ENCODE peak calls at places on chromosome 15, in five cellular contexts. E is IMR-90, L is hepatocyte, G is endodermal cell, H is left lung. X is an unnamed sample.

GRCh38 chr15:80803580-80804525 is 24.7 kb downstream of the CEMIP start:
- DNase-seq in H (no peak), L (no peak), G (no peak), E (no peak), X (no peak)

GRCh38 chr15:31554261-31554660 is 227.6 kb downstream of the KLF13 start:
- DNase-seq in G (no peak), E (peak), L (no peak), H (peak), X (peak)

GRCh38 chr15:97319316-97319715 is 641.2 kb upstream of the ARRDC4 start:
- DNase-seq in L (peak), G (no peak), H (no peak), E (no peak), X (no peak)

GRCh38 chr15:84981711-84982300 is at the start of gene PDE8A:
- DNase-seq in G (peak), E (peak), H (peak), L (peak), X (peak)

GRCh38 chr15:56295433-56295832 is 51.8 kb upstream of the RFX7 start:
- DNase-seq in H (no peak), L (no peak), E (no peak), G (no peak), X (no peak)

GRCh38 chr15:82624008-82624407 is 23.2 kb downstream of the CPEB1 start:
- DNase-seq in E (no peak), H (no peak), G (no peak), L (no peak), X (no peak)

GRCh38 chr15:66941791-66942190 is 123.6 kb upstream of the SMAD3 start:
- DNase-seq in H (no peak), E (no peak), L (no peak), G (peak), X (no peak)

GRCh38 chr15:31080618-31081017 is 20.9 kb downstream of the TRPM1 start:
- DNase-seq in L (peak), E (no peak), G (peak), H (peak), X (no peak)

GRCh38 chr15:38524156-38524555 is 40.5 kb downstream of the RASGRP1 start:
- DNase-seq in G (no peak), L (no peak), H (no peak), E (peak), X (no peak)

GRCh38 chr15:69730281-69731235 is 277.9 kb downstream of the RPLP1 start:
- DNase-seq in H (no peak), G (no peak), L (no peak), E (no peak), X (no peak)

GRCh38 chr15:88993662-88994061 is 80.5 kb upstream of the MFGE8 start:
- DNase-seq in H (no peak), L (no peak), E (no peak), G (no peak), X (no peak)

DNA sequence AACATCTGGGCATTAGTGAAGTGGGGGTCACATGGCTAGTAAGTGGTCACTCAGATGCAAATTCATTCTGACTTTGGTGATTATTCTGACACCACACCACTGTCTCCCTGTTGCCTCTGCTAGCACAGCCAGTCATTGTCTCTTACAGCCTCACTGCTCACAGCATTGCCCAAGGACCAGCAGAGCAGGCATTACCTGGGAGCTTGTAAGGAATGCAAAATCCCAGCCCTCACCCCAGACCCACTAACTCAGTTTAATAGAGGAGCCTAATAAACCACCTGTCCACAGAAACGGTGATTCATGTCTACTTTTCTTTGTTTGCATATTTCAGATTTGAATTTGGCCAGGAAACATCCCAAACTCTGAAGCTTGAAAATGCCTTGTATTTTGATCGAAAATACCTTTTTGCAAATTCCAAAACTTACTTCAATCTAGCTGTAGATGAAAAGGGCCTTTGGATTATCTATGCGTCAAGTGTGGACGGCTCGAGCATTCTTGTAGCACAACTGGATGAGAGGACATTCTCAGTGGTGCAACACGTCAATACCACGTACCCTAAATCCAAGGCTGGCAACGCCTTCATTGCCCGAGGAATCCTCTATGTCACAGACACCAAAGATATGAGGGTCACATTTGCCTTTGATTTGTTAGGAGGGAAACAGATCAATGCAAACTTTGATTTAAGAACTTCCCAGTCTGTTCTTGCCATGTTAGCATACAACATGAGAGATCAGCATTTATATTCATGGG is 62.7 kb downstream of the GLDN start:
- DNase-seq in L (no peak), G (peak), E (no peak), H (no peak), X (no peak)
- H3K4me3 ChIP-seq in L (no peak), G (no peak), E (no peak), H (no peak), X (no peak)

GRCh38 chr15:53985562-53985961 is 7.3 kb downstream of the UNC13C start:
- DNase-seq in L (no peak), H (no peak), E (no peak), G (no peak), X (no peak)

GRCh38 chr15:53978248-53978906 is at the start of gene UNC13C:
- DNase-seq in L (peak), G (peak), E (no peak), H (peak), X (no peak)

GRCh38 chr15:53979051-53979788 is 979 bp downstream of the UNC13C start:
- DNase-seq in E (no peak), G (no peak), L (no peak), H (no peak), X (no peak)

GRCh38 chr15:53982281-53982680 is 4.0 kb downstream of the UNC13C start:
- DNase-seq in G (no peak), E (no peak), L (no peak), H (no peak), X (no peak)

GRCh38 chr15:53982876-53983275 is 4.6 kb downstream of the UNC13C start:
- DNase-seq in E (no peak), L (no peak), G (no peak), H (no peak), X (no peak)
- H3K4me3 ChIP-seq in E (no peak), L (no peak), G (no peak), H (no peak), X (no peak)

DNA sequence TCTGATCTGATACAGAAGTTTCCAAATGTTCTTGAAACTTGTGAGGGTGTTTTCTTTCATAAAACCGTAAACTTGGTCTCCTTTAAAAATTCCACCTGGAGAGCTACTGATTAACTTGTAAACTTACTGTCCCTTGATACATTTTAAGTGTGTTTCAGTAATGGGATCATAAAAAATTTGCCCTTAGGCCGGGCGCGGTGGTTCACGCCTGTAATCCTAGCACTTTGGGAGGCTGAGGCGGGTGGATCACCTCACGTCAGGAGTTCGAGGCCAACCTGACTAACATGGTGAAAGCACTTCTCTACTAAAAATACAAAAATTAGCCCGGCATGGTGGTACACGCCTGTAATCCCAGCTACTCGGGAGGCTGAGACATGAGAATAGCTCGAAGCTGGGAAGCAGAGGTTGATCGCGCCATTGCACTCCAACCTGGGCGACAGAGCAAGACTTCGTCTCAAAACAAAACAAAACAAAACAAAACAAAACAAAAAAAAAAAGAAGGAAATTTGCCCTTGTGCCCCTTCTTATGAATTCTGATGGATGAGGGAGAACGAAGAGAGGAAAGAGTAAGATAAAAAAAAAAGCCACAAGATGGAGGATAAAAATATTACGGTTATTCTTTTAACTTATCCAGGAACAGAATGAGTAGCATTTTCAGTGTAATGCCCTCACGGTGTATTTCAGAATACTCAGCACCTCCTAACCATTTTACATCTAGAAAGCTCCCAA is 32.1 kb upstream of the AP4E1 start:
- DNase-seq in E (no peak), L (no peak), G (no peak), H (no peak), X (no peak)
- H3K4me3 ChIP-seq in E (peak), L (peak), G (no peak), H (peak), X (peak)

GRCh38 chr15:98433856-98434255 is 214.5 kb upstream of the IGF1R start:
- DNase-seq in H (no peak), L (no peak), G (no peak), E (no peak), X (no peak)
- H3K4me3 ChIP-seq in H (no peak), L (no peak), G (no peak), E (no peak), X (no peak)

DNA sequence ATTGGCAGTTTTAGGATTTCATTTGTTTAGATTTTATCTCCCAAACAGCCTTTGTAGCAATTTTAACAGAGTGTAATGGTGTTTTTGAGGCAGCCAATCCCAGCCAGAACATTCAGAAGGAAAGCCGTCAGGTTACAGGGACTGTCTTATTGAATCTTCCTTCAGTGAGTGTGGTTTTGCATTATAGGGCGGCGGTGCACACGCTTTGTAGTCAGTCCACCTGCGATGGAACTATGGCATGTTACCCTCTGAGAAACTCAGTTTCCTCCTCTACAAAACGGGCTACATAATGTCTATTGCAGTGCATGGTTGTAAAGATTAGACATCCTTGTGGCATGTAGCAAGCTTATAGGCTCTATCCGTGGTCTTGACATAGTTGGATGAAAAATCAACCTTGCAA is 1.0 kb downstream of the LRRC28 start:
- DNase-seq in E (no peak), G (no peak), H (no peak), L (no peak), X (no peak)
- H3K4me3 ChIP-seq in E (no peak), G (peak), H (no peak), L (peak), X (peak)

DNA sequence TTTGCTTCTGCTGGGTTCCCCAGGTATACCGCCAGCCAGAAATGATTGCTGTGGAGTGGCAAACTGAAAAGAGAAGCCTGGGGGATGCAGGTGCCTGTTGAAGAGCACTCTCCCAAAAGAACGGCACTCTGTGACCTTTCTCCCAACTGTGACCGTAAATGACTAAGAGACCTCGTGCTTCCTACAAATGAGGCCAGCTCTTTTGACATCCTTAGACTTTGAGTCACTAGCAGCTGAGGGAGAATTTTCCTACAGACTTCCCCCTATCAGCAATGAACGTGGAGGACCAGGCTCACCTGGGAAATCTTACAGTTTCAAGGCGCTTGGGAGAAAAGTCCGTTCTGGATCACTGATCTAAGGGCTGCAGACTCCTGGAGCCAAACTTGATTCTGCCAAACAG is 8.6 kb downstream of the AQP9 start:
- DNase-seq in G (no peak), L (peak), H (no peak), E (no peak), X (peak)
- H3K4me3 ChIP-seq in G (no peak), L (no peak), H (no peak), E (no peak), X (no peak)

GRCh38 chr15:61657461-61657860 is 402.8 kb downstream of the VPS13C start:
- DNase-seq in L (no peak), G (no peak), H (no peak), E (no peak), X (no peak)
- H3K4me3 ChIP-seq in L (no peak), G (no peak), H (no peak), E (no peak), X (no peak)

GRCh38 chr15:90592144-90592887 is 62.6 kb downstream of the CRTC3 start:
- DNase-seq in G (no peak), L (no peak), E (peak), H (no peak), X (peak)

GRCh38 chr15:90595760-90596155 is 66.0 kb downstream of the CRTC3 start:
- DNase-seq in G (peak), E (no peak), L (no peak), H (no peak), X (no peak)

GRCh38 chr15:90593469-90594158 is 63.9 kb downstream of the CRTC3 start:
- DNase-seq in E (no peak), L (no peak), G (no peak), H (no peak), X (no peak)

GRCh38 chr15:90596943-90597342 is 67.2 kb downstream of the CRTC3 start:
- DNase-seq in E (no peak), G (peak), L (no peak), H (no peak), X (no peak)

DNA sequence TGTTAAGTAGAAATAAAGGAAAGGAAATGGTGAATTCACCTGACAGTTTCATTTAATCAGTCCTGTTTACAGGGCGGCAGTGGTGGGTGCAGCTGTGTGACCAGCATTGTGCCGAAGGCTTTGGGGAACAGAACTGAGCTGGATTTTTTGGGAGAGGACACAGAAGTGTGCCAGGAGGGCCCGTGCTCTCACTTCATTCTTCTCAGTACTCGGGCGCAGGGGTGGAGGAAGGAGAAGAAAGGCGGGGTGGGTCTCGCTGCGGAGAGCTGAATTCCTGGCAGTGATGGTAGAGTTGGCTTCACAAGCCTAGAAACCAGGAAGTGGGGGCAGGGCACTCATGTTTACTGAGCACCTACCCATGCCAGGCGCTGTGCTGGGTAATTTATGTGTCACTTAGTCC is 64.6 kb downstream of the CRTC3 start:
- DNase-seq in E (no peak), G (peak), L (no peak), H (peak), X (no peak)
- H3K4me3 ChIP-seq in E (no peak), G (no peak), L (no peak), H (no peak), X (no peak)

DNA sequence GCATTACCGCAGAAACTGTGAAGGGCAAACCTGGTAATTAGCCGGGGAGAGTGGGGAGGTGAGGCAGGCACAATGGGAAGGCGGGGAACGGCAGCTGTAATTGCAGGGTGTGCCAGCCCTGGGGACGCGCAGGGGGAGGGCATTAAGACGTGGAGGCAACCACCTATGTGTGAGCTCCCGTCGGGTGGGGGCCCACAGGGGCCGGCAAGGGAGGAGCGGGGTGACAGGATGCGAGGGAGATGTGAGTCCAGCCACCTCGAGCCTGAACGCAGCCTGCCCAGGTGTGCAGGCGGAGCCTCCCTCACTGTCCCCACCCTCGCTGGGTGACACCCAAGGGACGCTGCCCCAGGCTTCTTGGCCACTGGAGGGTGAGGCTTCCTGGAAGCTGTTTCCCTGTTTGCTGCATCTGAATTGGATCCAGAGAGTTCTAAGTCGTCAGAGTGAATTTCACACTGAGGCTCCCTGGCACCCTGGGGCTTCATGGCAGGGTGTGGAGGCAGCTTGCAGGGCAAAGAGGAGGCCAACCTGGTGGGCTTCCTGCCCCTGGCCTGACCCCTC is 130.6 kb upstream of the MEF2A start:
- DNase-seq in G (peak), H (peak), E (no peak), L (peak), X (no peak)
- H3K4me3 ChIP-seq in G (no peak), H (no peak), E (no peak), L (no peak), X (no peak)

GRCh38 chr15:50107591-50108408 is 11.2 kb downstream of the ATP8B4 start:
- DNase-seq in E (no peak), H (peak), L (no peak), G (no peak), X (peak)
- H3K4me3 ChIP-seq in E (no peak), H (no peak), L (no peak), G (no peak), X (no peak)